ENCODE peak calls at places on chromosomes 1 and 21, in five cellular contexts. E is H1, V is GM12878, T is K562, F is HCT116. M is an unnamed sample.

GRCh38 chr1:14958249-14959215 is 195.0 kb upstream of the TMEM51 start:
- DNase-seq in E (no peak), V (no peak), T (no peak), F (no peak), M (no peak)

GRCh38 chr1:16174261-16174871 is 18.5 kb upstream of the EPHA2 start:
- DNase-seq in E (no peak), V (no peak), T (no peak), F (no peak), M (no peak)

GRCh38 chr1:160522622-160523345 is at the start of gene SLAMF6:
- DNase-seq in E (no peak), V (peak; percentile 59), T (peak; percentile 84), F (no peak), M (no peak)

GRCh38 chr1:200139661-200140250 is 112.2 kb downstream of the NR5A2 start:
- DNase-seq in E (no peak), V (no peak), T (peak; percentile 78), F (peak; percentile 57), M (peak; percentile 61)

GRCh38 chr1:202805886-202806511 is 2.2 kb downstream of the KDM5B start:
- DNase-seq in E (no peak), V (no peak), T (peak; percentile 56), F (no peak), M (no peak)

GRCh38 chr1:213409208-213409631 is 358.2 kb downstream of the RPS6KC1 start:
- DNase-seq in E (no peak), V (no peak), T (no peak), F (no peak), M (peak; percentile 21)

GRCh38 chr1:231272880-231273279 is 31.9 kb downstream of the GNPAT start:
- DNase-seq in E (no peak), V (no peak), T (no peak), F (no peak), M (no peak)

GRCh38 chr21:40270134-40270533 is 402.9 kb downstream of the PCP4 start:
- DNase-seq in E (no peak), V (no peak), T (no peak), F (no peak), M (no peak)

GRCh38 chr21:41660748-41661147 is 106.1 kb downstream of the RIPK4 start:
- DNase-seq in E (no peak), V (no peak), T (no peak), F (no peak), M (no peak)

GRCh38 chr1:44631333-44631646 is 43.0 kb downstream of the TMEM53 start:
- DNase-seq in E (no peak), V (no peak), T (no peak), F (no peak), M (no peak)

GRCh38 chr1:232033285-232033684 is 406.7 kb downstream of the DISC1 start:
- DNase-seq in E (peak; percentile 40), V (no peak), T (no peak), F (no peak), M (no peak)

GRCh38 chr1:187844313-187844712 is 1015.6 kb downstream of the PLA2G4A start:
- DNase-seq in E (no peak), V (no peak), T (no peak), F (no peak), M (no peak)

GRCh38 chr1:206809504-206810084 is 37.3 kb upstream of the IL10 start:
- DNase-seq in E (no peak), V (no peak), T (peak; percentile 32), F (peak; percentile 23), M (peak; percentile 10)

GRCh38 chr1:86965012-86965826 is 50.8 kb downstream of the HS2ST1 start:
- DNase-seq in E (no peak), V (no peak), T (peak; percentile 56), F (peak; percentile 23), M (peak; percentile 46)

GRCh38 chr1:228530086-228530758 is 43.0 kb downstream of the RNF187 start:
- DNase-seq in E (no peak), V (no peak), T (no peak), F (no peak), M (no peak)

GRCh38 chr1:50214764-50215163 is 106.0 kb downstream of the ELAVL4 start:
- DNase-seq in E (no peak), V (no peak), T (no peak), F (no peak), M (peak; percentile 74)

GRCh38 chr1:88422037-88422436 is 262.0 kb upstream of the PKN2 start:
- DNase-seq in E (no peak), V (no peak), T (no peak), F (no peak), M (no peak)

GRCh38 chr1:68401506-68401905 is 48.2 kb downstream of the RPE65 start:
- DNase-seq in E (no peak), V (no peak), T (no peak), F (no peak), M (no peak)

GRCh38 chr1:160837558-160838205 is 25.0 kb downstream of the CD244 start:
- DNase-seq in E (no peak), V (peak; percentile 78), T (peak; percentile 13), F (peak; percentile 12), M (no peak)

GRCh38 chr1:212396638-212397037 is 18.0 kb downstream of the PACC1 start:
- DNase-seq in E (no peak), V (no peak), T (no peak), F (no peak), M (no peak)

GRCh38 chr1:195948123-195948895 is 659.9 kb downstream of the KCNT2 start:
- DNase-seq in E (no peak), V (no peak), T (no peak), F (no peak), M (no peak)

GRCh38 chr1:18351735-18352134 is 129.0 kb upstream of the KLHDC7A start:
- DNase-seq in E (no peak), V (no peak), T (no peak), F (no peak), M (no peak)

DNA sequence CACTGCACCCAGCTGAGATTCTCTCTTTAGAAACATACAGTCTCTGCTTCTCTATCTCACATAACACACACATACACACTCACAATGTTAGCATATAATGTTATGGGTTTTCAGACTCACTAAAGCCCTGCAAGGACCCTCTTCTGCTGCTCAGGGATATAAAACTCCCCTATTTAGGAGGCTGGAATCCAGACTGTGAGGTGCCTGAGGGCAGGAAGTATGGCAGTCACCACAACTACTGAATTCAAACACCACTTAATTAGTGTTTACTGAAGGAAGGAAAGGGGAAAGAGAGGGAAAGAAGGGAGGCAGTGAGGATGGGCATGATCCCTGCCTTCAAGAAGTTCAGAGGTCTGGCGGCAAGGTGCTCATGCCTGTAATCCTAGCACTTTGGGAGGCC is 7.8 kb upstream of the CDK18 start:
- DNase-seq in E (no peak), V (no peak), T (no peak), F (no peak), M (no peak)
- TF ChIP-seq ZNF274 in E (no peak), V (no peak), T (no peak), F (no peak), M (no peak)

DNA sequence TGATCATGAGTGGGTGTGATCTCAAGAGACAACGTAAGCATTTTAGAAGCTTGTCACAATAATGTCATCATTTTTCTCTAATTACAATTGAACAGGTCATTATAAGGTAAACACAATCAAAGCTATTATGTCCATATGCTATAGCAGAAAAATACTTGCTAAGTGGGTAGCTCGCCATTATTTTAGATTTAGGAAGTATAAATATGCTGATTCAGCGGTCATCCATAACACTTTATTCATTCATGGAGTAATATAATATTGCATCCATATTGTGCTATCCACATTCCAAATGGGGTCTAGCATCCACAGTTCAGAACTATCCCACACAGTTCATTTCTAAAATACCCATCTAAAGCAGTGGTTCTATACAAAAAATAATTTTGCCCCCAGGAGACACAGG is 8.4 kb downstream of the KRTAP15-1 start:
- DNase-seq in E (no peak), V (no peak), T (no peak), F (no peak), M (no peak)
- TF ChIP-seq CEBPB in E (no peak), V (no peak), T (no peak), F (no peak), M (no peak)

DNA sequence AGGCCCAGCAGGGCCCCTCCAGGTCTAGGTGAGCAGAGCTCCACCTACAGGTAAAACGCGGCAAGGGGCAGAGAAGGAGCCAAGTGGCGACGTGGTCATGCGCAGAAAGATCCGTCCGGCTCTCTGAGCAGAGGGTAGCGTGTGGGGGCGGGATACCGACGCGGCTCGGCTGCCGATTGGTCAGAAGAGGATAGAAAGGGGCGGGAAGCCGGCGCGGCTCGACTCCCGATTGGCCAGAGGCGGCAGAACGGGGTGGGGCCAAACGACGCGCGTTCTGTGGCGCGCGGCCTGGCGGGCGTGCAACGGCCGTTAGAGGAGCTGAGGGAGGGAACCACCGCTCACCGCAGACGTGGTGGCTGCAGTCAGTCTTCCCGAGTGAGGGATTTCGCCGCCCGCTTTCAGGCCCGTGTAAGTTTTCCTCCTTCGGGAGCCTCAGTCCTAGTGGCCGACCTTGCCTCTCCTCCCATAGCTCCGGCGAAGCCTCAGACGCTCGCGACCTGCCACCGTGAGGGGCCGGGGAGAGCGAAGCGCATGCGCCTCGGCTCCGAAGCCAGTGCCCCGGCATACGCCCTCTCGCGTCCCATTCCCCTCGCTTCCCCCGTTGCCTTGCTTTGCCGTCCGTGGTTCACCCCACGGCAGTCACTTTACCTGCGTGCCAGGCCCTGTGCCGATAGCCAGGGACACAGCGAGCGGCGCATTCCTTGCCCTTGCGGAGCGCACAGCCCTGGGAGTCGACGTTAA is at the start of gene CEP85:
- DNase-seq in E (peak; percentile 99), V (peak; percentile 95), T (peak; percentile 99), F (peak; percentile 97), M (peak; percentile 93)
- TF ChIP-seq ZNF274 in E (no peak), V (no peak), T (no peak), F (no peak), M (no peak)

GRCh38 chr1:56415258-56415657 is 164.1 kb downstream of the PLPP3 start:
- DNase-seq in E (no peak), V (no peak), T (no peak), F (no peak), M (no peak)

GRCh38 chr1:56414728-56415224 is 164.6 kb downstream of the PLPP3 start:
- DNase-seq in E (no peak), V (no peak), T (no peak), F (no peak), M (peak; percentile 99)

GRCh38 chr1:56417636-56418035 is 161.7 kb downstream of the PLPP3 start:
- DNase-seq in E (no peak), V (no peak), T (no peak), F (no peak), M (no peak)

GRCh38 chr1:56416385-56416972 is 162.9 kb downstream of the PLPP3 start:
- DNase-seq in E (no peak), V (no peak), T (no peak), F (no peak), M (peak; percentile 58)

DNA sequence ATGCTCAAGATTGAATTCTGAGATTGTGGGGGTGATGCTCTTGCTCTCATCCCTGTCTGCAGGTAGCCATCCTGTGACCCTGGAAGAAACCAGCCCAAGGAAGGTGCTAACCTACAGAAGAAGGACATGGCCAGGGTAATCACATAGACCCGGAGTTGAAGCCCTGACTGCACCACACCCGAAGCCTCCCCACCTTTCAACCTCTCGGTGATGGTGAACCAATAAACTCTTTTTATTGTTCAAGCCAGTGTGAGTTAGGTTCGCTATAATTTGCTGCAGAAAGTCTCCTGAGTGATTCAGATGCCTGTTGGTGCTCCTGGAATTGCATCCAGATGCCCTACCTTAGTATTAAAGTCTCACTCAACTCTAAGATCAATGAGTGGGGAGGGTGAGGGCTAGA is 163.6 kb downstream of the PLPP3 start:
- DNase-seq in E (no peak), V (no peak), T (no peak), F (no peak), M (no peak)
- TF ChIP-seq CEBPB in E (no peak), V (no peak), T (no peak), F (no peak), M (no peak)

GRCh38 chr21:17775431-17776126 is 43.6 kb downstream of the C21orf91 start:
- DNase-seq in E (no peak), V (peak; percentile 63), T (no peak), F (no peak), M (peak; percentile 22)
- TF ChIP-seq ZNF274 in E (no peak), V (no peak), T (no peak), F (no peak), M (no peak)

GRCh38 chr1:8031176-8031785 is 5.2 kb upstream of the ERRFI1 start:
- DNase-seq in E (no peak), V (no peak), T (peak; percentile 38), F (no peak), M (no peak)
- TF ChIP-seq CEBPB in E (no peak), V (no peak), T (no peak), F (no peak), M (no peak)

M was measured in HepG2.